ENCODE peak calls at places on chromosomes 2 and 18, in six cellular contexts. F is HuH-7; Z is Right ventricle myocardium superior; N is ovary; E is cardiac fibroblast; B is natural killer cell treated with Interleukin-12 subunit alpha and Interleukin-12 subunit beta and Interleukin-15 and Interleukin-18, amount 100 ng/mL, for 72 hours. H is an unnamed sample.

GRCh38 chr18:35231052-35231451 is 9.8 kb upstream of the ZNF397 start:
- DNase-seq in Z (peak; percentile 82), B (peak; percentile 86), N (peak; percentile 74), E (peak; percentile 83), F (peak; percentile 26), H (peak; percentile 46)

GRCh38 chr2:188305271-188305670 is 13.6 kb downstream of the GULP1 start:
- DNase-seq in E (no peak), B (no peak), Z (no peak), F (no peak), N (no peak), H (no peak)

GRCh38 chr2:173286153-173286809 is 68.4 kb upstream of the CDCA7 start:
- DNase-seq in F (peak; percentile 26), E (no peak), N (no peak), B (no peak), Z (no peak), H (no peak)

GRCh38 chr18:48191494-48191893 is 217.7 kb downstream of the ZBTB7C start:
- DNase-seq in N (no peak), B (no peak), Z (no peak), F (no peak), E (no peak), H (no peak)

GRCh38 chr18:712401-713134 is at the start of gene ENOSF1:
- DNase-seq in Z (peak; percentile 89), N (peak; percentile 94), F (peak; percentile 95), B (peak; percentile 86), E (peak; percentile 86), H (peak; percentile 73)

GRCh38 chr2:67463810-67464209 is 66.7 kb downstream of the ETAA1 start:
- DNase-seq in B (no peak), F (no peak), Z (no peak), N (no peak), E (peak; percentile 52), H (peak; percentile 99)

GRCh38 chr2:173032032-173032431 is 43.6 kb upstream of the MAP3K20 start:
- DNase-seq in Z (no peak), N (no peak), F (no peak), E (no peak), B (no peak), H (no peak)

GRCh38 chr18:22822024-22822423 is 111.1 kb upstream of the RBBP8 start:
- DNase-seq in B (no peak), N (no peak), E (peak; percentile 83), F (no peak), Z (no peak), H (peak; percentile 81)

GRCh38 chr2:166090900-166091299 is 36.9 kb downstream of the SCN1A start:
- DNase-seq in E (peak; percentile 91), N (no peak), B (no peak), F (no peak), Z (no peak), H (peak; percentile 6)

GRCh38 chr2:217612920-217613319 is 389.9 kb downstream of the TNS1 start:
- DNase-seq in E (no peak), Z (no peak), F (no peak), B (no peak), N (no peak), H (no peak)

GRCh38 chr18:20971886-20972267 is 139.7 kb downstream of the ROCK1 start:
- DNase-seq in Z (no peak), F (peak; percentile 26), N (no peak), E (peak; percentile 62), B (no peak), H (peak; percentile 17)

GRCh38 chr2:241701405-241702154 is at the start of gene ING5:
- DNase-seq in N (peak; percentile 99), Z (peak; percentile 99), B (peak; percentile 97), F (peak; percentile 82), E (peak; percentile 90), H (peak; percentile 90)

GRCh38 chr2:32009479-32010256 is 1.1 kb downstream of the MEMO1 start:
- DNase-seq in B (peak; percentile 70), F (peak; percentile 17), N (peak; percentile 53), E (peak; percentile 24), Z (peak; percentile 65), H (peak; percentile 21)

GRCh38 chr2:217510790-217511291 is 492.0 kb downstream of the TNS1 start:
- DNase-seq in E (peak; percentile 91), F (peak; percentile 62), N (peak; percentile 61), Z (peak; percentile 36), B (peak; percentile 64), H (peak; percentile 68)

GRCh38 chr2:230863442-230864121 is 1.2 kb upstream of the ITM2C start:
- DNase-seq in B (no peak), N (no peak), F (no peak), Z (no peak), E (no peak), H (no peak)

GRCh38 chr2:238865015-238865719 is 17.3 kb downstream of the TWIST2 start:
- DNase-seq in B (no peak), E (no peak), Z (no peak), N (no peak), F (no peak), H (no peak)

GRCh38 chr2:237858294-237859081 is 935 bp upstream of the RAMP1 start:
- DNase-seq in N (peak; percentile 81), F (peak; percentile 79), E (peak; percentile 87), Z (peak; percentile 67), B (peak; percentile 83), H (peak; percentile 60)

H was measured in mammary epithelial cell.